ENCODE peak calls at places on chromosomes 4 and X, in eight cellular contexts. M is nephron progenitor cell, J is left ventricle myocardium inferior, D is progenitor cell of endocrine pancreas, T is dorsolateral prefrontal cortex, K is tibial nerve, Q is heart left ventricle, N is fibroblast of lung. O is an unnamed sample.
A peak's percentile ranks its signal among the peaks of the same experiment; 100 is the strongest.

GRCh38 chr4:152778656-152779512 is 646 bp downstream of the TIGD4 start:
- DNase-seq in M (peak; percentile 59), J (no peak), D (no peak), T (peak; percentile 43), K (peak; percentile 9), Q (no peak), N (peak; percentile 14), O (peak; percentile 19)

GRCh38 chrX:103941201-103941975 is 21.0 kb upstream of the TMSB15B start:
- DNase-seq in M (no peak), J (no peak), D (no peak), T (no peak), K (no peak), Q (no peak), N (peak; percentile 49), O (no peak)

GRCh38 chrX:51893931-51894696 is 691 bp downstream of the MAGED1 start:
- DNase-seq in M (peak; percentile 42), J (no peak), D (no peak), T (no peak), K (no peak), Q (peak; percentile 10), N (peak; percentile 47), O (no peak)

GRCh38 chrX:12007881-12008280 is 130.4 kb upstream of the FRMPD4 start:
- DNase-seq in M (no peak), J (no peak), D (no peak), T (no peak), K (no peak), Q (no peak), N (peak; percentile 70), O (no peak)

GRCh38 chr4:48290146-48290772 is 20.6 kb upstream of the TEC start:
- DNase-seq in M (no peak), J (no peak), D (no peak), T (no peak), K (no peak), Q (no peak), N (peak; percentile 18), O (no peak)

GRCh38 chr4:159823743-159824142 is 720.9 kb downstream of the RAPGEF2 start:
- DNase-seq in M (no peak), J (no peak), D (no peak), T (no peak), K (no peak), Q (no peak), N (no peak), O (no peak)

GRCh38 chr4:176034498-176034897 is 31.1 kb upstream of the WDR17 start:
- DNase-seq in M (peak; percentile 8), J (no peak), D (no peak), T (no peak), K (no peak), Q (no peak), N (peak; percentile 80), O (no peak)

GRCh38 chrX:135308345-135308855 is 880 bp upstream of the ETDC start:
- DNase-seq in M (no peak), J (no peak), D (no peak), T (no peak), K (no peak), Q (no peak), N (no peak), O (no peak)

GRCh38 chr4:119788334-119789266 is 160.0 kb upstream of the PDE5A start:
- DNase-seq in M (no peak), J (no peak), D (no peak), T (no peak), K (no peak), Q (no peak), N (no peak), O (no peak)

GRCh38 chrX:131081772-131082755 is 23.9 kb downstream of the ARHGAP36 start:
- DNase-seq in M (peak; percentile 60), J (no peak), D (no peak), T (no peak), K (no peak), Q (no peak), N (no peak), O (no peak)

GRCh38 chr4:184487503-184487902 is 13.2 kb upstream of the IRF2 start:
- DNase-seq in M (no peak), J (no peak), D (no peak), T (no peak), K (no peak), Q (no peak), N (no peak), O (no peak)

GRCh38 chr4:2545321-2546013 is 9.0 kb downstream of the FAM193A start:
- DNase-seq in M (no peak), J (no peak), D (no peak), T (no peak), K (no peak), Q (no peak), N (no peak), O (no peak)

GRCh38 chrX:13373807-13374187 is 53.9 kb upstream of the ATXN3L start:
- DNase-seq in M (no peak), J (no peak), D (no peak), T (no peak), K (no peak), Q (no peak), N (peak; percentile 86), O (no peak)

GRCh38 chr4:65217179-65217578 is 453.1 kb downstream of the EPHA5 start:
- DNase-seq in M (no peak), J (no peak), D (no peak), T (no peak), K (no peak), Q (no peak), N (no peak), O (no peak)

GRCh38 chr4:165972747-165973146 is 99.7 kb downstream of the TLL1 start:
- DNase-seq in M (no peak), J (no peak), D (no peak), T (no peak), K (no peak), Q (no peak), N (no peak), O (no peak)

GRCh38 chrX:53433651-53434639 is at the start of gene HSD17B10:
- DNase-seq in M (peak; percentile 89), J (peak; percentile 90), D (peak; percentile 73), T (peak; percentile 88), K (peak; percentile 70), Q (peak; percentile 90), N (peak; percentile 68), O (peak; percentile 79)
- TF ChIP-seq CTCF in M (no peak), J (no peak), D (no peak), T (no peak), K (no peak), Q (no peak), N (no peak), O (no peak)

GRCh38 chrX:130055103-130055502 is 55.2 kb downstream of the ELF4 start:
- DNase-seq in M (no peak), J (no peak), D (no peak), T (no peak), K (no peak), Q (no peak), N (peak; percentile 55), O (no peak)

GRCh38 chrX:130053236-130053635 is 57.1 kb downstream of the ELF4 start:
- DNase-seq in M (no peak), J (no peak), D (no peak), T (no peak), K (no peak), Q (no peak), N (no peak), O (no peak)

GRCh38 chrX:130048686-130049222 is 61.5 kb downstream of the ELF4 start:
- DNase-seq in M (no peak), J (no peak), D (no peak), T (no peak), K (no peak), Q (no peak), N (no peak), O (no peak)

GRCh38 chrX:130049821-130050220 is 60.5 kb downstream of the ELF4 start:
- DNase-seq in M (no peak), J (peak; percentile 20), D (no peak), T (no peak), K (no peak), Q (no peak), N (no peak), O (no peak)

GRCh38 chrX:130051176-130051845 is 59.0 kb downstream of the ELF4 start:
- DNase-seq in M (no peak), J (no peak), D (no peak), T (no peak), K (no peak), Q (no peak), N (no peak), O (no peak)
- TF ChIP-seq CTCF in M (no peak), J (no peak), D (no peak), T (no peak), K (no peak), Q (no peak), N (no peak), O (no peak)

GRCh38 chrX:15465896-15466651 is 27.1 kb downstream of the PIR start:
- DNase-seq in M (no peak), J (no peak), D (no peak), T (no peak), K (no peak), Q (no peak), N (peak; percentile 56), O (no peak)

GRCh38 chrX:15471016-15471415 is 22.1 kb downstream of the PIR start:
- DNase-seq in M (peak; percentile 72), J (peak; percentile 18), D (peak; percentile 54), T (peak; percentile 59), K (peak; percentile 76), Q (peak; percentile 45), N (peak; percentile 64), O (peak; percentile 28)

GRCh38 chrX:15469613-15470012 is 23.5 kb downstream of the PIR start:
- DNase-seq in M (no peak), J (no peak), D (no peak), T (no peak), K (no peak), Q (no peak), N (no peak), O (no peak)

GRCh38 chrX:15465347-15465746 is 27.8 kb downstream of the PIR start:
- DNase-seq in M (no peak), J (no peak), D (no peak), T (no peak), K (peak; percentile 41), Q (no peak), N (no peak), O (no peak)

DNA sequence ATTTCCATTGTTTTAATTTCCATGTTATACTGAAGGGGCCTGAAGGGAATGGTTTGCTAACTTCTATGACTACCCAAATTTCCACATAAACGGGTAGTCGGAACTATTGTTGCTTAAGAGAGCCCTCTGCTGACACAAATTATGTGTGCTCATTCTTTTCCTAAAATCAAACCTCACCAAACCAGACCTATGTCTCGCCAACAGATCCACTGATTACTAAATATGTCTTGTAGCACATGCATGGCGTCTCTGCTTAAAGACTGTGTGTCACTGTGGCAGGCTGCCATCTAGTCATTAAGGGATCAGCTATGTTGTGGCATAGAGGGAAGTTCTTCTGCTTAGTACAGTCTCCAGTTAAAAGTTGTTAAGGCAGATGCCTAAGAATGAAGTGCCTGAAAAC is 25.1 kb downstream of the PIR start:
- DNase-seq in M (no peak), J (no peak), D (no peak), T (no peak), K (peak; percentile 58), Q (no peak), N (peak; percentile 72), O (no peak)
- TF ChIP-seq CTCF in M (peak; percentile 51), J (peak; percentile 51), D (peak; percentile 61), T (peak; percentile 61), K (peak; percentile 16), Q (peak; percentile 58), N (peak; percentile 38), O (no peak)

DNA sequence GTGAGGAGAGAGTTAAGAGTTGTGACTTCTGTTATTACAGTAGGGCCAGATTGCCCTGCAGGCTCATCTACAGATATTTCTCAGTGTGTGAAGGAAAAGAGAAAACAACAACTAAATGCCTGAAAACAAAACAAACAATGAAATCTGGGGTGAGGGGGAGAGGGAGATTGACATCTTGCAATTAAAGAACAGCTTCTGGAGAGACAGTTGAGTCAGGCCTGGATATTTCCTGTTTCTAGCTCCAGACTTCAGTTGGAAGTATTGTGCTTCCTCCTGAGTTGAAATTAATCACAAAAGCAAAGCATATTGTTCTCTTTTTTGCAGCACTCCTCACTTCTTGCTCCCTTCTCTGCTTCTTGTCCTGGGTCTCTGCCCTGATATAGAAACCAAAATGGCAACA is 108.3 kb upstream of the SCML1 start:
- DNase-seq in M (no peak), J (no peak), D (no peak), T (no peak), K (no peak), Q (no peak), N (no peak), O (no peak)
- TF ChIP-seq CTCF in M (no peak), J (no peak), D (no peak), T (no peak), K (no peak), Q (no peak), N (no peak), O (no peak)

O was measured in natural killer cell.